ENCODE peak calls at places on chromosome 7, in seven cellular contexts. V, R, C, E, Q, Y and J are unnamed samples.

GRCh38 chr7:1156782-1157535 is 3.0 kb downstream of the ZFAND2A start:
- DNase-seq in V (no peak), Q (peak; percentile 86), C (no peak), Y (no peak), R (no peak), E (no peak), J (no peak)

GRCh38 chr7:84188811-84189405 is 5.7 kb downstream of the SEMA3A start:
- DNase-seq in V (no peak), E (no peak), C (no peak), R (no peak), Y (no peak), Q (peak; percentile 47), J (no peak)

GRCh38 chr7:158060216-158060615 is 527.4 kb downstream of the PTPRN2 start:
- DNase-seq in R (no peak), E (no peak), Q (no peak), Y (no peak), V (no peak), C (no peak), J (no peak)

GRCh38 chr7:100591596-100591995 is 5.5 kb downstream of the FBXO24 start:
- DNase-seq in E (no peak), V (no peak), Q (no peak), C (no peak), Y (no peak), R (no peak), J (no peak)

GRCh38 chr7:144027974-144028373 is 20.8 kb upstream of the OR2A5 start:
- DNase-seq in Q (no peak), C (no peak), R (no peak), Y (no peak), V (no peak), E (no peak), J (no peak)

GRCh38 chr7:116265881-116266280 is 55.5 kb downstream of the TES start:
- DNase-seq in Q (peak; percentile 53), V (no peak), E (no peak), Y (no peak), R (no peak), C (no peak), J (no peak)

GRCh38 chr7:2032030-2032875 is 200.5 kb downstream of the MAD1L1 start:
- DNase-seq in C (no peak), V (no peak), E (no peak), Q (peak; percentile 11), Y (no peak), R (peak; percentile 60), J (no peak)

GRCh38 chr7:158311791-158312190 is 275.8 kb downstream of the PTPRN2 start:
- DNase-seq in V (no peak), Q (no peak), R (no peak), C (no peak), Y (no peak), E (no peak), J (no peak)

GRCh38 chr7:133688483-133689239 is 435.8 kb downstream of the EXOC4 start:
- DNase-seq in R (no peak), E (peak; percentile 43), Y (no peak), V (no peak), Q (peak; percentile 13), C (no peak), J (no peak)

GRCh38 chr7:17706734-17707133 is 233.6 kb downstream of the SNX13 start:
- DNase-seq in Q (peak; percentile 77), V (peak; percentile 74), R (no peak), E (peak; percentile 61), Y (peak; percentile 58), C (peak; percentile 23), J (peak; percentile 45)

GRCh38 chr7:4238861-4239260 is 443.2 kb upstream of the FOXK1 start:
- DNase-seq in E (no peak), R (no peak), V (no peak), Y (no peak), C (no peak), Q (no peak), J (no peak)

GRCh38 chr7:38858281-38858884 is 50.6 kb downstream of the VPS41 start:
- DNase-seq in E (no peak), Y (no peak), Q (peak; percentile 66), C (no peak), V (no peak), R (no peak), J (no peak)

GRCh38 chr7:111958431-111958830 is 247.8 kb downstream of the DOCK4 start:
- DNase-seq in E (no peak), V (no peak), Q (no peak), R (no peak), Y (no peak), C (no peak), J (no peak)

GRCh38 chr7:136405931-136406777 is 429.0 kb upstream of the MTPN start:
- DNase-seq in Y (peak; percentile 51), Q (peak; percentile 60), R (no peak), E (peak; percentile 60), V (peak; percentile 80), C (peak; percentile 18), J (peak; percentile 34)

GRCh38 chr7:3238525-3239210 is 62.4 kb upstream of the SDK1 start:
- DNase-seq in V (no peak), E (no peak), R (no peak), Y (no peak), Q (peak; percentile 6), C (no peak), J (no peak)